ENCODE peak calls at places on chromosomes 2 and 18, in eight cellular contexts. Q is D341Med; F is mesendoderm; Y is AG04450; I is SIG-M5; L is NCI-H345; P is activated CD8-positive, alpha-beta memory T cell treated with anti-CD3 and anti-CD28 coated beads for 1 hour; O is AG08395. A is an unnamed sample.

GRCh38 chr2:190860985-190861721 is 19.5 kb upstream of the GLS start:
- DNase-seq in I (no peak), L (no peak), P (no peak), F (peak), Y (no peak), O (peak), Q (no peak), A (no peak)

GRCh38 chr2:181586569-181587076 is 70.3 kb downstream of the CERKL start:
- DNase-seq in F (no peak), L (peak), Q (peak), O (no peak), I (no peak), Y (no peak), P (no peak), A (no peak)

GRCh38 chr2:202278036-202278760 is 12.6 kb downstream of the NOP58 start:
- DNase-seq in L (peak), Q (no peak), O (peak), F (peak), P (no peak), Y (no peak), I (no peak), A (no peak)

GRCh38 chr18:76455015-76455676 is 39.9 kb downstream of the ZNF516 start:
- DNase-seq in P (no peak), Q (no peak), Y (no peak), I (no peak), F (no peak), L (no peak), O (no peak), A (no peak)

GRCh38 chr2:69601179-69601612 is 42.3 kb downstream of the AAK1 start:
- DNase-seq in Q (no peak), P (no peak), I (no peak), F (peak), Y (peak), L (no peak), O (peak), A (no peak)

GRCh38 chr2:240393831-240394410 is 41.5 kb upstream of the GPC1 start:
- DNase-seq in I (no peak), F (no peak), Q (no peak), O (no peak), P (no peak), L (no peak), Y (no peak), A (no peak)

GRCh38 chr2:8230466-8230865 is 451.4 kb upstream of the ID2 start:
- DNase-seq in L (no peak), O (no peak), Q (no peak), P (no peak), F (no peak), Y (no peak), I (no peak), A (no peak)

GRCh38 chr18:74430811-74431571 is 26.1 kb downstream of the DIPK1C start:
- DNase-seq in I (no peak), P (no peak), O (no peak), Y (no peak), Q (no peak), F (no peak), L (no peak), A (no peak)

GRCh38 chr2:216115224-216115582 is 6.1 kb downstream of the XRCC5 start:
- DNase-seq in Y (no peak), F (no peak), L (peak), Q (peak), I (no peak), O (no peak), P (no peak), A (no peak)

GRCh38 chr18:50104421-50104820 is 90.5 kb downstream of the MYO5B start:
- DNase-seq in I (no peak), Q (no peak), F (no peak), L (no peak), O (no peak), P (no peak), Y (no peak), A (no peak)

GRCh38 chr2:42135381-42136312 is 33.5 kb upstream of the EML4 start:
- DNase-seq in O (no peak), F (no peak), Q (no peak), Y (no peak), I (peak), L (no peak), P (no peak), A (peak)

GRCh38 chr2:10709290-10709939 is 12.0 kb upstream of the ATP6V1C2 start:
- DNase-seq in Y (no peak), Q (peak), L (peak), O (peak), P (no peak), F (peak), I (no peak), A (no peak)

GRCh38 chr2:32715391-32715841 is 87.6 kb downstream of the TTC27 start:
- DNase-seq in F (no peak), Y (no peak), L (no peak), O (peak), P (no peak), I (no peak), Q (no peak), A (no peak)

GRCh38 chr2:88188741-88189140 is 18.6 kb downstream of the THNSL2 start:
- DNase-seq in O (peak), L (no peak), I (no peak), Y (no peak), F (no peak), Q (no peak), P (no peak), A (no peak)

GRCh38 chr2:178412047-178412446 is 38.9 kb downstream of the PRKRA start:
- DNase-seq in Y (no peak), Q (no peak), P (no peak), O (no peak), I (no peak), F (peak), L (peak), A (no peak)

GRCh38 chr18:34224423-34225217 is at the start of gene NOL4:
- DNase-seq in Q (peak), F (peak), I (no peak), Y (no peak), L (peak), O (no peak), P (no peak), A (no peak)

GRCh38 chr2:231883468-231883881 is 42.7 kb downstream of the NPPC start:
- DNase-seq in Y (no peak), O (no peak), Q (no peak), P (no peak), F (no peak), L (peak), I (no peak), A (no peak)

GRCh38 chr2:85254540-85255261 is 73.1 kb downstream of the TGOLN2 start:
- DNase-seq in O (no peak), F (peak), P (no peak), Y (no peak), Q (no peak), I (no peak), L (no peak), A (no peak)

GRCh38 chr18:46461993-46462392 is 195.0 kb downstream of the LOXHD1 start:
- DNase-seq in L (no peak), Q (peak), F (no peak), P (no peak), Y (no peak), I (no peak), O (no peak), A (no peak)

GRCh38 chr2:160394153-160394552 is 99.5 kb downstream of the RBMS1 start:
- DNase-seq in F (no peak), L (no peak), Y (no peak), P (no peak), O (no peak), Q (no peak), I (peak), A (peak)

GRCh38 chr2:217691920-217692666 is 310.7 kb downstream of the TNS1 start:
- DNase-seq in Y (no peak), I (no peak), P (no peak), F (peak), L (no peak), Q (no peak), O (peak), A (no peak)

GRCh38 chr2:11967946-11968465 is 221.6 kb downstream of the LPIN1 start:
- DNase-seq in I (no peak), F (peak), Y (no peak), L (no peak), P (no peak), O (peak), Q (peak), A (no peak)

GRCh38 chr2:31049913-31050588 is 88.2 kb downstream of the GALNT14 start:
- DNase-seq in Y (no peak), F (no peak), P (no peak), O (no peak), Q (no peak), L (no peak), I (no peak), A (no peak)

GRCh38 chr2:54606393-54606973 is 117.0 kb upstream of the EML6 start:
- DNase-seq in I (no peak), P (no peak), L (no peak), Y (no peak), Q (no peak), O (peak), F (no peak), A (no peak)

GRCh38 chr18:48575301-48575657 is 36.4 kb downstream of the CTIF start:
- DNase-seq in I (no peak), P (no peak), Y (no peak), F (no peak), O (no peak), Q (peak), L (no peak), A (no peak)

GRCh38 chr2:170739048-170739447 is 23.9 kb downstream of the SP5 start:
- DNase-seq in L (no peak), Q (no peak), O (peak), I (no peak), F (peak), Y (peak), P (no peak), A (no peak)

GRCh38 chr2:167471332-167471731 is 583.1 kb downstream of the XIRP2 start:
- DNase-seq in O (no peak), I (no peak), L (no peak), F (no peak), Q (no peak), P (no peak), Y (no peak), A (no peak)

GRCh38 chr2:62186534-62186933 is 9.4 kb upstream of the B3GNT2 start:
- DNase-seq in I (no peak), Y (no peak), Q (no peak), L (no peak), F (no peak), P (no peak), O (no peak), A (no peak)

GRCh38 chr2:11129598-11130449 is 25.4 kb upstream of the SLC66A3 start:
- DNase-seq in I (no peak), L (peak), P (peak), Q (peak), F (peak), Y (no peak), O (no peak), A (peak)

GRCh38 chr2:37415128-37415817 is 70.8 kb downstream of the QPCT start:
- DNase-seq in F (peak), Y (no peak), L (peak), O (peak), Q (peak), P (no peak), I (no peak), A (no peak)

GRCh38 chr2:126748188-126748760 is 92.3 kb downstream of the GYPC start:
- DNase-seq in O (no peak), Y (no peak), F (no peak), L (no peak), Q (no peak), I (no peak), P (no peak), A (no peak)

GRCh38 chr2:127067620-127068350 is 39.2 kb downstream of the BIN1 start:
- DNase-seq in I (no peak), Q (peak), O (peak), F (peak), Y (peak), L (peak), P (peak), A (peak)

GRCh38 chr2:169221745-169222369 is 140.5 kb downstream of the LRP2 start:
- DNase-seq in P (no peak), Y (no peak), L (peak), F (peak), I (no peak), O (no peak), Q (peak), A (no peak)

A was measured in naive B cell.